ENCODE peak calls at places on chromosomes 3 and 15, in six cellular contexts. Q, Y, N, Z, U and S are unnamed samples.

GRCh38 chr15:43317566-43318184 is 12.7 kb downstream of the LCMT2 start:
- DNase-seq in Z (no peak), U (no peak), Y (peak; percentile 52), Q (no peak), N (no peak), S (no peak)

GRCh38 chr3:127053026-127053425 is 70.1 kb downstream of the PLXNA1 start:
- DNase-seq in U (no peak), Q (no peak), N (no peak), Z (no peak), Y (no peak), S (no peak)

GRCh38 chr15:39195988-39196486 is 384.8 kb upstream of the THBS1 start:
- DNase-seq in Y (no peak), U (no peak), Z (peak; percentile 37), Q (peak; percentile 79), N (no peak), S (no peak)

GRCh38 chr15:54064412-54064811 is 86.2 kb downstream of the UNC13C start:
- DNase-seq in Y (no peak), N (no peak), Q (no peak), Z (no peak), U (no peak), S (no peak)

GRCh38 chr3:158770254-158771017 is 31.4 kb upstream of the MFSD1 start:
- DNase-seq in Z (peak; percentile 9), Q (peak; percentile 23), U (no peak), Y (no peak), N (peak; percentile 45), S (no peak)

GRCh38 chr3:55191911-55192787 is 264.3 kb upstream of the LRTM1 start:
- DNase-seq in N (no peak), Y (no peak), U (no peak), Z (no peak), Q (peak; percentile 16), S (no peak)

GRCh38 chr3:99817047-99817436 is 620 bp upstream of the CMSS1 start:
- DNase-seq in U (no peak), Y (no peak), N (peak; percentile 18), Z (no peak), Q (no peak), S (no peak)

GRCh38 chr3:41792806-41793205 is 169.1 kb downstream of the ULK4 start:
- DNase-seq in Y (no peak), Z (no peak), N (no peak), U (no peak), Q (no peak), S (no peak)

GRCh38 chr3:59775106-59775505 is 725.3 kb upstream of the CFAP20DC start:
- DNase-seq in Z (no peak), N (no peak), Q (no peak), U (no peak), Y (no peak), S (no peak)

GRCh38 chr15:40787991-40788390 is 18.2 kb downstream of the C15orf62 start:
- DNase-seq in Z (no peak), Y (no peak), N (no peak), Q (no peak), U (no peak), S (no peak)

GRCh38 chr3:64039972-64040733 is 16.9 kb upstream of the PSMD6 start:
- DNase-seq in N (no peak), Q (no peak), Z (no peak), Y (no peak), U (no peak), S (no peak)

GRCh38 chr3:192817053-192817452 is 89.7 kb upstream of the FGF12 start:
- DNase-seq in U (no peak), Q (no peak), Z (no peak), Y (no peak), N (no peak), S (no peak)

GRCh38 chr15:66154581-66154980 is 99.0 kb downstream of the MEGF11 start:
- DNase-seq in Z (no peak), Y (no peak), N (no peak), U (no peak), Q (no peak), S (no peak)

GRCh38 chr3:179046497-179047353 is 24.9 kb downstream of the ZMAT3 start:
- DNase-seq in Z (no peak), Y (no peak), U (no peak), N (no peak), Q (no peak), S (no peak)

GRCh38 chr15:34047893-34048775 is 9.1 kb upstream of the AVEN start:
- DNase-seq in Z (no peak), U (no peak), Q (no peak), Y (no peak), N (no peak), S (no peak)

GRCh38 chr3:56005196-56005805 is 463.0 kb downstream of the ERC2 start:
- DNase-seq in U (no peak), Y (no peak), Q (no peak), Z (no peak), N (no peak), S (no peak)

GRCh38 chr3:108629974-108630373 is 40.5 kb downstream of the DZIP3 start:
- DNase-seq in Y (no peak), Z (no peak), U (no peak), N (no peak), Q (no peak), S (no peak)

GRCh38 chr3:54122046-54122801 is at the start of gene CACNA2D3:
- DNase-seq in Z (no peak), Y (no peak), Q (no peak), U (peak; percentile 54), N (no peak), S (peak; percentile 73)

GRCh38 chr3:54304867-54305266 is 182.5 kb downstream of the CACNA2D3 start:
- DNase-seq in Z (no peak), U (no peak), Y (no peak), Q (no peak), N (no peak), S (no peak)

GRCh38 chr3:159196316-159196715 is 394.5 kb downstream of the MFSD1 start:
- DNase-seq in Z (no peak), N (no peak), Q (no peak), U (no peak), Y (no peak), S (no peak)

GRCh38 chr15:66595937-66596545 is 30.2 kb upstream of the LCTL start:
- DNase-seq in Q (no peak), Z (no peak), N (no peak), Y (no peak), U (no peak), S (no peak)

GRCh38 chr3:45170071-45170470 is 23.9 kb upstream of the CDCP1 start:
- DNase-seq in N (no peak), U (no peak), Y (no peak), Q (no peak), Z (no peak), S (no peak)

GRCh38 chr3:140177943-140178342 is 243.0 kb downstream of the CLSTN2 start:
- DNase-seq in Y (no peak), U (no peak), N (no peak), Q (no peak), Z (no peak), S (no peak)

GRCh38 chr15:36177590-36178281 is 401.7 kb upstream of the CDIN1 start:
- DNase-seq in N (no peak), Y (no peak), Z (no peak), Q (peak; percentile 81), U (no peak), S (no peak)

GRCh38 chr3:169668957-169669681 is 5.6 kb upstream of the MECOM start:
- DNase-seq in Y (peak; percentile 29), N (peak; percentile 75), Q (peak; percentile 59), U (peak; percentile 86), Z (peak; percentile 84), S (no peak)

GRCh38 chr3:184718431-184718830 is 6.6 kb upstream of the MAGEF1 start:
- DNase-seq in Z (no peak), Y (no peak), Q (no peak), U (no peak), N (no peak), S (peak; percentile 31)

GRCh38 chr3:184716652-184717607 is 5.1 kb upstream of the MAGEF1 start:
- DNase-seq in Q (no peak), Z (no peak), N (no peak), U (peak; percentile 39), Y (peak; percentile 12), S (peak; percentile 60)

GRCh38 chr3:184717608-184717995 is 5.7 kb upstream of the MAGEF1 start:
- DNase-seq in U (no peak), N (no peak), Q (no peak), Z (no peak), Y (no peak), S (no peak)

GRCh38 chr3:184713521-184713920 is 1.7 kb upstream of the MAGEF1 start:
- DNase-seq in Z (no peak), Y (no peak), N (no peak), Q (no peak), U (no peak), S (no peak)

GRCh38 chr3:184715943-184716651 is 4.2 kb upstream of the MAGEF1 start:
- DNase-seq in U (no peak), N (no peak), Y (no peak), Z (no peak), Q (no peak), S (no peak)
- TF ChIP-seq JUN in U (no peak), N (no peak), Y (no peak), Z (no peak), Q (no peak), S (no peak)

DNA sequence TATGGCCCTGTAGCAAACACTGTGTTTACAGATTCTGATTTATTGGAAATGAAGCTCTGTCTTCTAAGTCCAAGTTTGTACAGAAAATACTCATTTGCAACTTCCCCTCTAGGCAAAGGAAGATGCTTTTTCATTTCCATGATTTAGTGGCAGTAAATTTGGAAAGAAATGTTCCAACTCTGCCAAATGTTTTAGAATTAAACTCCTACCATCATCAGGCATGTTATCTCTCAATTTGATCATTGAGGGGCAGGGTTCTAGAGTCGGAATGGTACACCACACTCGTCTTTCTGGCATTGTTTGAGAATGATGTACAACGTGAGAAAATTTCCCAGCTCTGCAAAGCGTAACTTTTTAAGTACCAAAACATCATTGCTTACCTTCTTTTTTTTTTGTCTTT is 129.8 kb downstream of the ARNT2 start:
- DNase-seq in Y (no peak), Q (no peak), N (no peak), U (no peak), Z (no peak), S (no peak)
- TF ChIP-seq JUN in Y (no peak), Q (no peak), N (no peak), U (no peak), Z (no peak), S (no peak)

GRCh38 chr15:69304176-69304533 is 5.4 kb downstream of the PAQR5 start:
- DNase-seq in Q (peak; percentile 94), Y (peak; percentile 25), N (no peak), Z (no peak), U (no peak), S (no peak)
- TF ChIP-seq JUN in Q (peak; percentile 55), Y (no peak), N (no peak), Z (no peak), U (no peak), S (no peak)

GRCh38 chr3:113153499-113154107 is 57.8 kb upstream of the BOC start:
- DNase-seq in N (no peak), Z (no peak), Q (no peak), U (no peak), Y (no peak), S (no peak)

GRCh38 chr3:113156816-113157333 is 54.5 kb upstream of the BOC start:
- DNase-seq in U (no peak), Z (no peak), Y (no peak), Q (no peak), N (no peak), S (no peak)

GRCh38 chr3:113161661-113162060 is 49.7 kb upstream of the BOC start:
- DNase-seq in Q (no peak), N (no peak), Z (no peak), U (no peak), Y (no peak), S (no peak)

GRCh38 chr3:113158210-113158609 is 53.1 kb upstream of the BOC start:
- DNase-seq in Z (no peak), U (no peak), Y (no peak), N (no peak), Q (peak; percentile 6), S (no peak)

GRCh38 chr3:113157408-113157980 is 53.9 kb upstream of the BOC start:
- DNase-seq in Y (no peak), Q (no peak), N (no peak), Z (no peak), U (no peak), S (no peak)
- TF ChIP-seq JUN in Y (no peak), Q (no peak), N (no peak), Z (no peak), U (no peak), S (no peak)